ENCODE peak calls at places on chromosomes 1 and 21, in eight cellular contexts. V is esophagus squamous epithelium, H is fibroblast of mammary gland, R is progenitor cell of endocrine pancreas, B is cardiac muscle cell, M is stomach, Z is astrocyte of the spinal cord, L is neural progenitor cell. O is an unnamed sample.

GRCh38 chr1:180533571-180533987 is 25.2 kb upstream of the OVAAL start:
- DNase-seq in V (no peak), H (peak; percentile 62), R (peak; percentile 61), B (peak; percentile 82), M (peak; percentile 71), Z (peak; percentile 57), L (peak; percentile 89), O (peak; percentile 62)

GRCh38 chr1:14924455-14925325 is 228.9 kb upstream of the TMEM51 start:
- DNase-seq in V (no peak), H (peak; percentile 49), R (no peak), B (peak; percentile 67), M (peak; percentile 57), Z (peak; percentile 36), L (peak; percentile 65), O (no peak)

GRCh38 chr21:45330075-45330781 is 42.5 kb upstream of the POFUT2 start:
- DNase-seq in V (no peak), H (peak; percentile 80), R (peak; percentile 40), B (no peak), M (no peak), Z (peak; percentile 84), L (no peak), O (no peak)

GRCh38 chr1:77037990-77038389 is 170.7 kb downstream of the ST6GALNAC5 start:
- DNase-seq in V (no peak), H (peak; percentile 34), R (no peak), B (no peak), M (no peak), Z (no peak), L (no peak), O (no peak)

GRCh38 chr21:42403611-42404231 is at the start of gene UBASH3A:
- DNase-seq in V (no peak), H (no peak), R (no peak), B (no peak), M (no peak), Z (no peak), L (no peak), O (no peak)

GRCh38 chr1:17540255-17541001 is 930 bp downstream of the ARHGEF10L start:
- DNase-seq in V (no peak), H (no peak), R (peak; percentile 24), B (peak; percentile 48), M (no peak), Z (peak; percentile 40), L (peak; percentile 87), O (no peak)

GRCh38 chr1:64051801-64052200 is 151.6 kb upstream of the UBE2U start:
- DNase-seq in V (no peak), H (no peak), R (no peak), B (no peak), M (no peak), Z (no peak), L (no peak), O (no peak)

GRCh38 chr1:164659621-164660414 is 100.8 kb downstream of the PBX1 start:
- DNase-seq in V (no peak), H (no peak), R (no peak), B (no peak), M (peak; percentile 56), Z (no peak), L (no peak), O (no peak)

GRCh38 chr21:45613881-45614280 is 29.6 kb upstream of the PCBP3 start:
- DNase-seq in V (no peak), H (peak; percentile 55), R (no peak), B (no peak), M (no peak), Z (peak; percentile 45), L (no peak), O (peak; percentile 11)

GRCh38 chr1:167499106-167499505 is 19.2 kb downstream of the CD247 start:
- DNase-seq in V (no peak), H (no peak), R (no peak), B (no peak), M (no peak), Z (no peak), L (no peak), O (no peak)

GRCh38 chr1:244066954-244067716 is 16.1 kb downstream of the ZBTB18 start:
- DNase-seq in V (no peak), H (no peak), R (no peak), B (no peak), M (no peak), Z (no peak), L (no peak), O (no peak)

GRCh38 chr21:27759091-27759659 is 792.3 kb upstream of the ADAMTS5 start:
- DNase-seq in V (no peak), H (no peak), R (no peak), B (no peak), M (no peak), Z (no peak), L (peak; percentile 57), O (no peak)

GRCh38 chr1:214135886-214136285 is 145.1 kb upstream of the SMYD2 start:
- DNase-seq in V (no peak), H (peak; percentile 48), R (no peak), B (no peak), M (no peak), Z (peak; percentile 19), L (no peak), O (no peak)

GRCh38 chr1:186374313-186375151 is 521 bp downstream of the TPR start:
- DNase-seq in V (no peak), H (peak; percentile 38), R (no peak), B (peak; percentile 49), M (peak; percentile 33), Z (no peak), L (peak; percentile 41), O (peak; percentile 22)

GRCh38 chr1:10939654-10940450 is 72.6 kb upstream of the TARDBP start:
- DNase-seq in V (no peak), H (no peak), R (no peak), B (no peak), M (no peak), Z (peak; percentile 4), L (no peak), O (no peak)

GRCh38 chr1:183932412-183932811 is 105.1 kb downstream of the COLGALT2 start:
- DNase-seq in V (no peak), H (peak; percentile 90), R (no peak), B (no peak), M (peak; percentile 31), Z (peak; percentile 87), L (no peak), O (peak; percentile 51)

GRCh38 chr21:34737115-34737514 is 68.3 kb downstream of the CLIC6 start:
- DNase-seq in V (no peak), H (no peak), R (no peak), B (no peak), M (no peak), Z (no peak), L (no peak), O (no peak)

GRCh38 chr1:6086358-6086757 is 40.7 kb downstream of the KCNAB2 start:
- DNase-seq in V (no peak), H (no peak), R (no peak), B (no peak), M (no peak), Z (no peak), L (no peak), O (no peak)

GRCh38 chr1:225469051-225469450 is 41.2 kb upstream of the LBR start:
- DNase-seq in V (no peak), H (no peak), R (no peak), B (no peak), M (no peak), Z (no peak), L (no peak), O (peak; percentile 2)

GRCh38 chr1:52748119-52748518 is 21.9 kb downstream of the ZYG11B start:
- DNase-seq in V (no peak), H (no peak), R (no peak), B (no peak), M (no peak), Z (no peak), L (no peak), O (no peak)

GRCh38 chr1:111442457-111442856 is 6.6 kb downstream of the WDR77 start:
- DNase-seq in V (no peak), H (no peak), R (no peak), B (no peak), M (no peak), Z (no peak), L (no peak), O (no peak)

GRCh38 chr1:23368562-23369334 is 888 bp downstream of the ZNF436 start:
- DNase-seq in V (peak; percentile 58), H (peak; percentile 85), R (peak; percentile 79), B (peak; percentile 96), M (peak; percentile 92), Z (peak; percentile 93), L (peak; percentile 99), O (peak; percentile 80)
- TF ChIP-seq CTCF in V (peak; percentile 5), H (peak; percentile 0), R (peak; percentile 48), B (peak; percentile 20), M (peak; percentile 15), Z (peak; percentile 9), L (peak; percentile 56), O (no peak)

GRCh38 chr1:153563991-153564390 is 1.7 kb downstream of the S100A2 start:
- DNase-seq in V (no peak), H (no peak), R (no peak), B (no peak), M (no peak), Z (no peak), L (no peak), O (no peak)
- TF ChIP-seq CTCF in V (no peak), H (no peak), R (no peak), B (no peak), M (no peak), Z (no peak), L (no peak), O (no peak)

GRCh38 chr1:7450772-7451171 is 320.3 kb upstream of the VAMP3 start:
- DNase-seq in V (no peak), H (no peak), R (no peak), B (no peak), M (no peak), Z (no peak), L (no peak), O (no peak)

GRCh38 chr1:7454052-7454815 is 316.9 kb upstream of the VAMP3 start:
- DNase-seq in V (no peak), H (peak; percentile 10), R (no peak), B (peak; percentile 39), M (peak; percentile 47), Z (no peak), L (peak; percentile 27), O (no peak)

GRCh38 chr1:7454895-7455784 is 316.0 kb upstream of the VAMP3 start:
- DNase-seq in V (no peak), H (peak; percentile 34), R (no peak), B (no peak), M (no peak), Z (peak; percentile 63), L (no peak), O (no peak)

GRCh38 chr1:7455796-7456568 is 315.1 kb upstream of the VAMP3 start:
- DNase-seq in V (no peak), H (no peak), R (no peak), B (peak; percentile 24), M (no peak), Z (no peak), L (no peak), O (no peak)

DNA sequence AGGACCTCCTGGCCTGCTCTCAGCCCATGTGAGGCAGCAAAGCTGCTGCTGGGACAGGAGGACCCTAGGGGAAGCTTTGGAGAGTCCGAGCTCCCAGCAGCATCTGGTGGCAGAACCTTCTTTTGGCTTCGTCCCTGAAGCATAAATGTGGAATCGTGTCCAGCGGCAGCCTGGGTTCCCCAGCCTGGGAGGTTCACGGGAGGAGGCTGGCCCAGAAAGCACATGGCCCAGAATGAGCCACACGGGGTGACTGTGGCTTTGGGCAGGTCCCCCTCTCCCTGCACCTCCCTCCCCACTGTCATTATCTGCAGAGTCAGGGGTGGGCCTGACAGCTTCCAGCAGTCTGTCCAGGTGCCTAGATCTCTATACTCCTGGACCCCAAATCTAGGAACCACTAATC is 318.1 kb upstream of the VAMP3 start:
- DNase-seq in V (no peak), H (no peak), R (no peak), B (no peak), M (no peak), Z (no peak), L (no peak), O (no peak)
- TF ChIP-seq CTCF in V (no peak), H (no peak), R (no peak), B (no peak), M (no peak), Z (no peak), L (no peak), O (no peak)

GRCh38 chr1:219567341-219567947 is 45.5 kb downstream of the ZC3H11B start:
- DNase-seq in V (no peak), H (peak; percentile 73), R (no peak), B (peak; percentile 56), M (no peak), Z (peak; percentile 71), L (peak; percentile 3), O (no peak)
- TF ChIP-seq CTCF in V (peak; percentile 56), H (peak; percentile 69), R (peak; percentile 71), B (peak; percentile 74), M (no peak), Z (peak; percentile 70), L (peak; percentile 44), O (no peak)